ENCODE peak calls at places on chromosomes 3 and 15, in six cellular contexts. Y is activated T-helper 1 cell treated with anti-CD3 and anti-CD28 coated beads, Interleukin-12 subunit alpha, Interleukin-12 subunit beta, Interleukin-2, Interleukin-4 antibody, amounts not matched to agents 30 ng/mL and 10 ng/mL and 1 ng/mL, durations not matched to agents 14 hours and 24 hours and 36 hours; B is activated CD4-positive, alpha-beta T cell treated with anti-CD3 and anti-CD28 coated beads for 1 hour; F is iPS-NIHi11; U is NCI-H345; W is lower leg skin. L is an unnamed sample.

GRCh38 chr15:35852818-35853624 is 307.1 kb upstream of the DPH6 start:
- DNase-seq in Y (no peak), B (no peak), F (no peak), U (no peak), W (no peak), L (peak; percentile 16)

GRCh38 chr15:70794596-70795310 is 31.4 kb upstream of the UACA start:
- DNase-seq in Y (no peak), B (no peak), F (no peak), U (no peak), W (no peak), L (peak; percentile 82)

GRCh38 chr15:63090502-63091286 is 31.0 kb upstream of the LACTB start:
- DNase-seq in Y (no peak), B (no peak), F (no peak), U (no peak), W (peak; percentile 80), L (no peak)

GRCh38 chr15:38496151-38496550 is 42.2 kb downstream of the FAM98B start:
- DNase-seq in Y (no peak), B (no peak), F (peak; percentile 14), U (no peak), W (no peak), L (no peak)

GRCh38 chr3:189100866-189101265 is 70.9 kb upstream of the TPRG1 start:
- DNase-seq in Y (no peak), B (no peak), F (no peak), U (no peak), W (no peak), L (no peak)

GRCh38 chr3:29286841-29287240 is 6.0 kb downstream of the RBMS3 start:
- DNase-seq in Y (no peak), B (no peak), F (no peak), U (no peak), W (no peak), L (peak; percentile 41)

GRCh38 chr3:77411334-77411733 is 371.4 kb downstream of the ROBO2 start:
- DNase-seq in Y (no peak), B (no peak), F (no peak), U (no peak), W (no peak), L (no peak)

GRCh38 chr15:44468713-44469385 is 41.4 kb downstream of the CTDSPL2 start:
- DNase-seq in Y (no peak), B (no peak), F (no peak), U (no peak), W (no peak), L (peak; percentile 58)

GRCh38 chr3:195870442-195870841 is 37.9 kb downstream of the TNK2 start:
- DNase-seq in Y (no peak), B (no peak), F (no peak), U (no peak), W (no peak), L (peak; percentile 80)

GRCh38 chr15:44296625-44297524 is 8.4 kb downstream of the GOLM2 start:
- DNase-seq in Y (no peak), B (no peak), F (peak; percentile 50), U (no peak), W (no peak), L (peak; percentile 22)

GRCh38 chr15:69224383-69224782 is 63.9 kb downstream of the GLCE start:
- DNase-seq in Y (no peak), B (no peak), F (peak; percentile 28), U (no peak), W (no peak), L (no peak)

GRCh38 chr3:197428117-197428761 is 127.5 kb downstream of the BDH1 start:
- DNase-seq in Y (peak; percentile 59), B (peak; percentile 18), F (peak; percentile 74), U (no peak), W (peak; percentile 92), L (peak; percentile 82)

GRCh38 chr15:63000706-63001105 is 41.8 kb upstream of the TPM1 start:
- DNase-seq in Y (no peak), B (no peak), F (no peak), U (no peak), W (peak; percentile 29), L (no peak)

GRCh38 chr3:55720614-55721013 is 233.5 kb upstream of the WNT5A start:
- DNase-seq in Y (no peak), B (no peak), F (no peak), U (no peak), W (no peak), L (peak; percentile 39)

GRCh38 chr15:81419304-81419943 is 45.4 kb upstream of the TMC3 start:
- DNase-seq in Y (no peak), B (no peak), F (peak; percentile 56), U (no peak), W (no peak), L (peak; percentile 89)

GRCh38 chr3:193451881-193452280 is 73.3 kb upstream of the ATP13A5 start:
- DNase-seq in Y (no peak), B (no peak), F (no peak), U (no peak), W (no peak), L (no peak)

GRCh38 chr15:85036716-85037115 is 55.1 kb downstream of the PDE8A start:
- DNase-seq in Y (no peak), B (no peak), F (no peak), U (no peak), W (no peak), L (no peak)

GRCh38 chr3:46690798-46691197 is 2.7 kb downstream of the ALS2CL start:
- DNase-seq in Y (no peak), B (no peak), F (no peak), U (no peak), W (peak; percentile 90), L (no peak)

GRCh38 chr3:147411235-147411607 is 2.1 kb downstream of the ZIC1 start:
- DNase-seq in Y (no peak), B (no peak), F (no peak), U (no peak), W (peak; percentile 82), L (peak; percentile 54)

GRCh38 chr3:182973047-182973446 is 7.3 kb downstream of the DCUN1D1 start:
- DNase-seq in Y (no peak), B (no peak), F (no peak), U (no peak), W (no peak), L (no peak)

GRCh38 chr3:105649469-105649868 is 219.3 kb downstream of the CBLB start:
- DNase-seq in Y (no peak), B (no peak), F (no peak), U (no peak), W (no peak), L (no peak)

GRCh38 chr3:46209751-46210470 is 1.8 kb upstream of the CCR1 start:
- DNase-seq in Y (no peak), B (no peak), F (no peak), U (no peak), W (no peak), L (peak; percentile 39)

GRCh38 chr15:31605467-31605931 is 278.9 kb downstream of the KLF13 start:
- DNase-seq in Y (no peak), B (no peak), F (peak; percentile 46), U (no peak), W (no peak), L (no peak)

GRCh38 chr3:32437898-32438297 is 46.2 kb downstream of the CMTM7 start:
- DNase-seq in Y (no peak), B (no peak), F (no peak), U (no peak), W (peak; percentile 46), L (no peak)

GRCh38 chr15:90388462-90389182 is 580 bp downstream of the IQGAP1 start:
- DNase-seq in Y (peak; percentile 61), B (peak; percentile 27), F (peak; percentile 53), U (peak; percentile 11), W (peak; percentile 96), L (peak; percentile 59)

GRCh38 chr3:40336101-40336500 is 26.6 kb downstream of the EIF1B start:
- DNase-seq in Y (no peak), B (no peak), F (no peak), U (no peak), W (no peak), L (no peak)

GRCh38 chr3:126197854-126198584 is 17.6 kb upstream of the ALDH1L1 start:
- DNase-seq in Y (no peak), B (peak; percentile 16), F (peak; percentile 77), U (peak; percentile 50), W (no peak), L (peak; percentile 49)

GRCh38 chr3:107951111-107951510 is 139.7 kb downstream of the CD47 start:
- DNase-seq in Y (no peak), B (no peak), F (no peak), U (no peak), W (no peak), L (no peak)

GRCh38 chr3:87792532-87793321 is 266.1 kb downstream of the CGGBP1 start:
- DNase-seq in Y (no peak), B (no peak), F (peak; percentile 53), U (peak; percentile 4), W (peak; percentile 79), L (peak; percentile 32)

GRCh38 chr3:2094941-2095340 is 3.7 kb upstream of the CNTN4 start:
- DNase-seq in Y (no peak), B (no peak), F (no peak), U (no peak), W (no peak), L (no peak)